ENCODE peak calls at places on chromosomes 11 and 22, in eight cellular contexts. One of them, this sample, is unnamed.

GRCh38 chr11:132888226-132888625 is 644.1 kb downstream of the OPCML start:
- DNase-seq in MM.1S: no peak
- DNase-seq in EL: peak; percentile 80
- DNase-seq in SJSA1: no peak
- DNase-seq in WTC11: no peak
- DNase-seq in LoVo: no peak
- DNase-seq in fibroblast of lung: no peak
- DNase-seq in transverse colon: no peak
- DNase-seq in this sample: peak; percentile 19

GRCh38 chr11:78380615-78381029 is 37.0 kb downstream of the GAB2 start:
- DNase-seq in MM.1S: no peak
- DNase-seq in EL: peak; percentile 74
- DNase-seq in SJSA1: no peak
- DNase-seq in WTC11: no peak
- DNase-seq in LoVo: no peak
- DNase-seq in fibroblast of lung: peak; percentile 37
- DNase-seq in transverse colon: no peak
- DNase-seq in this sample: peak; percentile 90

GRCh38 chr11:112485280-112485679 is 224.6 kb upstream of the PLET1 start:
- DNase-seq in MM.1S: no peak
- DNase-seq in EL: no peak
- DNase-seq in SJSA1: no peak
- DNase-seq in WTC11: no peak
- DNase-seq in LoVo: no peak
- DNase-seq in fibroblast of lung: no peak
- DNase-seq in transverse colon: no peak
- DNase-seq in this sample: no peak

GRCh38 chr22:35467788-35468187 is 67.8 kb downstream of the MCM5 start:
- DNase-seq in MM.1S: no peak
- DNase-seq in EL: peak; percentile 59
- DNase-seq in SJSA1: no peak
- DNase-seq in WTC11: no peak
- DNase-seq in LoVo: no peak
- DNase-seq in fibroblast of lung: peak; percentile 70
- DNase-seq in transverse colon: peak; percentile 71
- DNase-seq in this sample: peak; percentile 47

GRCh38 chr11:59262419-59262818 is 49.7 kb upstream of the MPEG1 start:
- DNase-seq in MM.1S: no peak
- DNase-seq in EL: no peak
- DNase-seq in SJSA1: no peak
- DNase-seq in WTC11: no peak
- DNase-seq in LoVo: no peak
- DNase-seq in fibroblast of lung: no peak
- DNase-seq in transverse colon: no peak
- DNase-seq in this sample: no peak

GRCh38 chr11:82807646-82808045 is 74.0 kb upstream of the FAM181B start:
- DNase-seq in MM.1S: no peak
- DNase-seq in EL: no peak
- DNase-seq in SJSA1: no peak
- DNase-seq in WTC11: no peak
- DNase-seq in LoVo: no peak
- DNase-seq in fibroblast of lung: no peak
- DNase-seq in transverse colon: no peak
- DNase-seq in this sample: no peak

GRCh38 chr11:78000193-78000592 is 5.7 kb upstream of the INTS4 start:
- DNase-seq in MM.1S: peak; percentile 63
- DNase-seq in EL: peak; percentile 75
- DNase-seq in SJSA1: peak; percentile 41
- DNase-seq in WTC11: peak; percentile 34
- DNase-seq in LoVo: peak; percentile 75
- DNase-seq in fibroblast of lung: peak; percentile 82
- DNase-seq in transverse colon: peak; percentile 23
- DNase-seq in this sample: peak; percentile 77

GRCh38 chr11:45208135-45208534 is 61.7 kb downstream of the PRDM11 start:
- DNase-seq in MM.1S: no peak
- DNase-seq in EL: no peak
- DNase-seq in SJSA1: no peak
- DNase-seq in WTC11: no peak
- DNase-seq in LoVo: no peak
- DNase-seq in fibroblast of lung: no peak
- DNase-seq in transverse colon: no peak
- DNase-seq in this sample: no peak

GRCh38 chr11:96187779-96188624 is 155.0 kb downstream of the MAML2 start:
- DNase-seq in MM.1S: no peak
- DNase-seq in EL: peak; percentile 95
- DNase-seq in SJSA1: peak; percentile 66
- DNase-seq in WTC11: no peak
- DNase-seq in LoVo: peak; percentile 7
- DNase-seq in fibroblast of lung: peak; percentile 67
- DNase-seq in transverse colon: no peak
- DNase-seq in this sample: peak; percentile 85

GRCh38 chr11:67356867-67357561 is 3.7 kb upstream of the POLD4 start:
- DNase-seq in MM.1S: peak; percentile 69
- DNase-seq in EL: peak; percentile 83
- DNase-seq in SJSA1: peak; percentile 91
- DNase-seq in WTC11: peak; percentile 82
- DNase-seq in LoVo: peak; percentile 84
- DNase-seq in fibroblast of lung: peak; percentile 84
- DNase-seq in transverse colon: peak; percentile 81
- DNase-seq in this sample: peak; percentile 80

GRCh38 chr11:74307409-74307808 is 4.0 kb downstream of the P4HA3 start:
- DNase-seq in MM.1S: no peak
- DNase-seq in EL: no peak
- DNase-seq in SJSA1: no peak
- DNase-seq in WTC11: no peak
- DNase-seq in LoVo: no peak
- DNase-seq in fibroblast of lung: peak; percentile 77
- DNase-seq in transverse colon: no peak
- DNase-seq in this sample: peak; percentile 68

GRCh38 chr11:85028329-85029101 is 598.6 kb downstream of the DLG2 start:
- DNase-seq in MM.1S: no peak
- DNase-seq in EL: no peak
- DNase-seq in SJSA1: no peak
- DNase-seq in WTC11: no peak
- DNase-seq in LoVo: no peak
- DNase-seq in fibroblast of lung: no peak
- DNase-seq in transverse colon: no peak
- DNase-seq in this sample: no peak

GRCh38 chr22:32205974-32206773 is 1.3 kb upstream of the RFPL2 start:
- DNase-seq in MM.1S: no peak
- DNase-seq in EL: no peak
- DNase-seq in SJSA1: no peak
- DNase-seq in WTC11: peak; percentile 68
- DNase-seq in LoVo: no peak
- DNase-seq in fibroblast of lung: no peak
- DNase-seq in transverse colon: no peak
- DNase-seq in this sample: no peak